ENCODE peak calls at places on chromosome 16, in eight cellular contexts. J is colonic mucosa; K is adrenal gland; L is cardiac muscle cell; G is CD4-positive, alpha-beta memory T cell; H is effector memory CD4-positive, alpha-beta T cell; Y is fibroblast of lung; P is CD4-positive, CD25-positive, alpha-beta regulatory T cell. M is an unnamed sample. For H3K4me1, the result is how much of the 10 kb centered on the place peaks cover.

GRCh38 chr16:69270395-69270794 is 40.8 kb upstream of the VPS4A start:
- DNase-seq in J (no peak), K (no peak), L (no peak), G (no peak), H (no peak), Y (peak), P (no peak), M (no peak)

GRCh38 chr16:62665269-62665668 is 629.0 kb upstream of the CDH8 start:
- DNase-seq in J (no peak), K (no peak), L (no peak), G (no peak), H (no peak), Y (no peak), P (no peak), M (no peak)

GRCh38 chr16:1964046-1964505 is 550 bp downstream of the RPS2 start:
- DNase-seq in J (peak), K (peak), L (peak), G (peak), H (no peak), Y (peak), P (peak), M (no peak)

GRCh38 chr16:67613808-67614207 is 31.1 kb upstream of the CARMIL2 start:
- DNase-seq in J (no peak), K (no peak), L (no peak), G (no peak), H (no peak), Y (no peak), P (peak), M (no peak)

GRCh38 chr16:46918905-46919792 is 35.0 kb downstream of the GPT2 start:
- DNase-seq in J (no peak), K (no peak), L (no peak), G (no peak), H (no peak), Y (no peak), P (no peak), M (no peak)

GRCh38 chr16:19645557-19645981 is 72.5 kb downstream of the KNOP1 start:
- DNase-seq in J (peak), K (no peak), L (no peak), G (no peak), H (no peak), Y (no peak), P (no peak), M (no peak)

GRCh38 chr16:85353839-85354622 is 241.8 kb upstream of the CIBAR2 start:
- DNase-seq in J (peak), K (no peak), L (no peak), G (no peak), H (no peak), Y (no peak), P (no peak), M (no peak)

GRCh38 chr16:58345574-58346354 is 46.5 kb upstream of the GINS3 start:
- DNase-seq in J (no peak), K (no peak), L (no peak), G (no peak), H (no peak), Y (peak), P (no peak), M (no peak)

GRCh38 chr16:14427371-14427948 is 202.6 kb downstream of the PARN start:
- DNase-seq in J (no peak), K (no peak), L (no peak), G (no peak), H (no peak), Y (no peak), P (no peak), M (no peak)

GRCh38 chr16:29029168-29029994 is 44.5 kb downstream of the LAT start:
- DNase-seq in J (peak), K (no peak), L (peak), G (no peak), H (no peak), Y (peak), P (peak), M (no peak)

GRCh38 chr16:29816694-29817441 is 916 bp downstream of the PAGR1 start:
- DNase-seq in J (peak), K (peak), L (peak), G (peak), H (no peak), Y (peak), P (peak), M (peak)

GRCh38 chr16:78523212-78523995 is 423.9 kb downstream of the WWOX start:
- DNase-seq in J (no peak), K (no peak), L (no peak), G (no peak), H (no peak), Y (no peak), P (no peak), M (no peak)

GRCh38 chr16:81585785-81586184 is 141.2 kb downstream of the CMIP start:
- DNase-seq in J (no peak), K (no peak), L (peak), G (no peak), H (no peak), Y (no peak), P (no peak), M (no peak)

GRCh38 chr16:85571813-85572619 is 41.1 kb upstream of the GSE1 start:
- DNase-seq in J (no peak), K (no peak), L (no peak), G (no peak), H (no peak), Y (no peak), P (peak), M (no peak)

GRCh38 chr16:57735755-57736418 is at the start of gene KATNB1:
- DNase-seq in J (peak), K (no peak), L (peak), G (no peak), H (no peak), Y (no peak), P (no peak), M (no peak)

GRCh38 chr16:51382215-51382614 is 231.1 kb upstream of the SALL1 start:
- DNase-seq in J (no peak), K (no peak), L (no peak), G (no peak), H (no peak), Y (no peak), P (no peak), M (no peak)

GRCh38 chr16:6360641-6361040 is 972.0 kb upstream of the RBFOX1 start:
- DNase-seq in J (no peak), K (no peak), L (no peak), G (no peak), H (no peak), Y (no peak), P (no peak), M (no peak)

GRCh38 chr16:67196881-67197280 is 2.0 kb upstream of the ELMO3 start:
- DNase-seq in J (no peak), K (no peak), L (no peak), G (no peak), H (no peak), Y (no peak), P (no peak), M (no peak)

GRCh38 chr16:77844801-77845200 is 56.4 kb downstream of the VAT1L start:
- DNase-seq in J (no peak), K (no peak), L (no peak), G (no peak), H (no peak), Y (no peak), P (no peak), M (no peak)

GRCh38 chr16:6558661-6559060 is 774.0 kb upstream of the RBFOX1 start:
- DNase-seq in J (no peak), K (no peak), L (no peak), G (no peak), H (no peak), Y (no peak), P (no peak), M (no peak)

GRCh38 chr16:77732241-77732946 is 10.1 kb downstream of the NUDT7 start:
- DNase-seq in J (no peak), K (no peak), L (no peak), G (no peak), H (no peak), Y (peak), P (no peak), M (no peak)

GRCh38 chr16:58492735-58493134 is 7.2 kb upstream of the NDRG4 start:
- DNase-seq in J (no peak), K (no peak), L (no peak), G (no peak), H (no peak), Y (no peak), P (no peak), M (no peak)

GRCh38 chr16:7367309-7367708 is 34.7 kb downstream of the RBFOX1 start:
- DNase-seq in J (no peak), K (no peak), L (no peak), G (no peak), H (no peak), Y (no peak), P (no peak), M (no peak)

GRCh38 chr16:56246051-56246817 is 54.9 kb downstream of the GNAO1 start:
- DNase-seq in J (no peak), K (no peak), L (peak), G (no peak), H (no peak), Y (no peak), P (no peak), M (no peak)

GRCh38 chr16:21283521-21284289 is 5.6 kb upstream of the CRYM start:
- DNase-seq in J (peak), K (no peak), L (peak), G (no peak), H (no peak), Y (peak), P (no peak), M (no peak)

GRCh38 chr16:67459858-67460144 is 21.2 kb downstream of the ATP6V0D1 start:
- DNase-seq in J (no peak), K (no peak), L (no peak), G (no peak), H (no peak), Y (no peak), P (no peak), M (no peak)

GRCh38 chr16:2178321-2179106 is 17.9 kb downstream of the CASKIN1 start:
- DNase-seq in J (peak), K (no peak), L (peak), G (peak), H (peak), Y (peak), P (peak), M (peak)

GRCh38 chr16:67608367-67608766 is 36.6 kb upstream of the CARMIL2 start:
- DNase-seq in J (no peak), K (no peak), L (no peak), G (no peak), H (no peak), Y (no peak), P (peak), M (no peak)

GRCh38 chr16:17431012-17431411 is 39.7 kb downstream of the XYLT1 start:
- DNase-seq in J (no peak), K (no peak), L (no peak), G (no peak), H (no peak), Y (peak), P (no peak), M (no peak)

GRCh38 chr16:74107795-74108610 is 188.6 kb upstream of the PSMD7 start:
- DNase-seq in J (peak), K (no peak), L (peak), G (no peak), H (no peak), Y (peak), P (peak), M (peak)

DNA sequence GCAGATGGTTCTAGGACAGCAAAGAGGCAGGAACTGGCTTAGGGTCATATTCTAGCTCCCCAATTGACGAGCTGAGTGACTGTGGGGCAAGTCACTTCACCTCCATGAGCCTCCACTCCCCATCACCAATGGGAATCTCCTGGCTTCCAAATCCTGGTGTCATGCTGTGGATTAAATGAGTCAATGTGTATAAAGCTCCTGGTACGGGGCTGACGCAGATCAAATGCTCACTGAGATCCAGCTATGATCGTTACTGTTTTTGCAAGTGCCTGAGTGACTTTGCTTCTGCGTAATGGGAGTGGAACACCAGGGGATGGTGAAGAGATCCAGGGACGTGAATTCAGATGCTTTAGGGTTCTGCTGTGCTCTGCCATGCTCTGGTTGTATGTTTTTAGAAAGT is 2.4 kb downstream of the SEC14L5 start:
- DNase-seq in J (no peak), K (no peak), L (no peak), G (no peak), H (no peak), Y (no peak), P (no peak), M (no peak)
- H3K4me1 ChIP-seq in J (under half), K (under half), L (under half), G (under half), H (under half), Y (under half), P (under half), M (under half)

GRCh38 chr16:31474778-31475738 is 3.1 kb downstream of the TGFB1I1 start:
- DNase-seq in J (no peak), K (no peak), L (no peak), G (no peak), H (no peak), Y (no peak), P (no peak), M (no peak)

GRCh38 chr16:31477220-31478216 is 5.4 kb upstream of the SLC5A2 start:
- DNase-seq in J (peak), K (peak), L (peak), G (no peak), H (no peak), Y (no peak), P (peak), M (no peak)

GRCh38 chr16:31474173-31474714 is 2.3 kb downstream of the TGFB1I1 start:
- DNase-seq in J (peak), K (no peak), L (no peak), G (no peak), H (no peak), Y (peak), P (no peak), M (no peak)

GRCh38 chr16:31476305-31477219 is 4.6 kb downstream of the TGFB1I1 start:
- DNase-seq in J (peak), K (peak), L (peak), G (peak), H (peak), Y (no peak), P (peak), M (peak)

DNA sequence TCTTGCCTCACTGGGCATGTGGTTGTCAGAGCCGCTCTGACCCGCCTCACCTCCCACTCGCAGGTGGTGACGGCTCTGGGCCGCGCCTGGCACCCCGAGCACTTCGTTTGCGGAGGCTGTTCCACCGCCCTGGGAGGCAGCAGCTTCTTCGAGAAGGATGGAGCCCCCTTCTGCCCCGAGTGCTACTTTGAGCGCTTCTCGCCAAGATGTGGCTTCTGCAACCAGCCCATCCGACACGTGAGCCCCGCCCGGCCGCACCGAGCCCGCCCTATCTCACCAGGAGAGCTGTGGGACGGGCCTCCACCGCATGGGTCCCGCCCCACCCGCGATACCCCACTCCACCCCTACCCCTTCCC is 4.0 kb downstream of the TGFB1I1 start:
- DNase-seq in J (peak), K (no peak), L (no peak), G (no peak), H (no peak), Y (no peak), P (peak), M (no peak)
- H3K4me3 ChIP-seq in J (peak), K (no peak), L (no peak), G (no peak), H (peak), Y (no peak), P (no peak), M (peak)

GRCh38 chr16:88908307-88908706 is 41.8 kb upstream of the PABPN1L start:
- DNase-seq in J (no peak), K (no peak), L (no peak), G (no peak), H (no peak), Y (no peak), P (no peak), M (no peak)

GRCh38 chr16:88905563-88905962 is 39.1 kb upstream of the PABPN1L start:
- DNase-seq in J (no peak), K (no peak), L (peak), G (no peak), H (no peak), Y (no peak), P (no peak), M (no peak)

GRCh38 chr16:88907768-88908167 is 41.3 kb upstream of the PABPN1L start:
- DNase-seq in J (no peak), K (no peak), L (no peak), G (no peak), H (no peak), Y (no peak), P (no peak), M (no peak)

GRCh38 chr16:88906020-88906419 is 39.6 kb upstream of the PABPN1L start:
- DNase-seq in J (no peak), K (no peak), L (no peak), G (no peak), H (no peak), Y (no peak), P (no peak), M (no peak)

GRCh38 chr16:88906535-88907105 is 40.2 kb upstream of the PABPN1L start:
- DNase-seq in J (no peak), K (no peak), L (no peak), G (no peak), H (no peak), Y (no peak), P (no peak), M (no peak)
- H3K4me1 ChIP-seq in J (under half), K (under half), L (under half), G (under half), H (under half), Y (under half), P (under half), M (under half)

GRCh38 chr16:72201387-72201786 is 29.4 kb upstream of the PMFBP1 start:
- DNase-seq in J (no peak), K (no peak), L (no peak), G (no peak), H (no peak), Y (no peak), P (no peak), M (no peak)

GRCh38 chr16:72198021-72198420 is 26.1 kb upstream of the PMFBP1 start:
- DNase-seq in J (no peak), K (peak), L (no peak), G (no peak), H (no peak), Y (peak), P (no peak), M (no peak)

GRCh38 chr16:72202014-72202413 is 30.1 kb upstream of the PMFBP1 start:
- DNase-seq in J (no peak), K (no peak), L (no peak), G (no peak), H (no peak), Y (no peak), P (no peak), M (no peak)

GRCh38 chr16:72198641-72199250 is 26.8 kb upstream of the PMFBP1 start:
- DNase-seq in J (no peak), K (no peak), L (peak), G (no peak), H (no peak), Y (no peak), P (no peak), M (no peak)

GRCh38 chr16:72199938-72200337 is 28.0 kb upstream of the PMFBP1 start:
- DNase-seq in J (no peak), K (no peak), L (no peak), G (no peak), H (no peak), Y (no peak), P (no peak), M (no peak)
- H3K4me3 ChIP-seq in J (no peak), K (no peak), L (no peak), G (no peak), H (no peak), Y (no peak), P (no peak), M (no peak)

DNA sequence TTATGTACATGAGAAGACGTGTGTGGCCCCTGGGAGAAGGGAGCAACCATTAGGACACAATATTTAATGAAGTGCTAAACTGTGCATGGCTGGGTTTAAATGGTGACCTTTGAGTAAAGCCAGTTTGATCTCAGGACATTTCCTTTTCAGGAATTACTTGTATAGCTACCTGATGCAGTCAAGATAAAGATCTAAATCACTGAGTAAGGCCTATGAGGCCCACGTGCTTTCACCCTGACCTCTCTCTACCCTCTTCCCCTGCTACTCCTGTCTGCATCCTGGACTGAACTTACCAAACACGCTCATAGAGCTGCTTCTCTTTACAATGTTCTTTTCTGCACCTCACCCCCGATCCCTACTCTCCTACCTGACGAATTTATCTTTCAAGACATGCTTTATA is 98.9 kb downstream of the GRIN2A start:
- DNase-seq in J (no peak), K (no peak), L (no peak), G (no peak), H (no peak), Y (no peak), P (no peak), M (no peak)
- H3K4me1 ChIP-seq in J (under half), K (under half), L (under half), G (under half), H (under half), Y (under half), P (under half), M (under half)

DNA sequence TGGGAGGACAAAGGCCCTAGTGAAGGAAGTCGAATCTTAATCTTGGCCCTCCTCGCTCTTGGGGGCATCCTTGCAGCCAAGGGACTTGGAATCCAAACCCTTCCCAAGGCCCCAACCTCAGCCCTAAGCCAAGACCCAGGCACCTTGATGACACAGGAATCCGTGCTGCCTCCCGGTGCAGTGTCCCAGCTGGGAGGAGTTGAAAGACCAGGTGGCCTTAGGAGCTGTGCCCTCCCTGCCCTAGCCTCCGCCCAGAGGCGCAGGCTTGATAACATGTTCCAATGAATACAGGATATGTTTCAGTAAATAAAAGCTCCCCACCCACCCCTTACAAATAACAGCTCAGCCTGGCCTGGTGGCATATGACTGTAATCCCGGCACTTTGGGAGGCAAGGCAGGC is at the start of gene CHST5:
- DNase-seq in J (peak), K (no peak), L (no peak), G (no peak), H (no peak), Y (no peak), P (no peak), M (no peak)
- H3K4me3 ChIP-seq in J (peak), K (no peak), L (no peak), G (no peak), H (no peak), Y (no peak), P (no peak), M (no peak)

DNA sequence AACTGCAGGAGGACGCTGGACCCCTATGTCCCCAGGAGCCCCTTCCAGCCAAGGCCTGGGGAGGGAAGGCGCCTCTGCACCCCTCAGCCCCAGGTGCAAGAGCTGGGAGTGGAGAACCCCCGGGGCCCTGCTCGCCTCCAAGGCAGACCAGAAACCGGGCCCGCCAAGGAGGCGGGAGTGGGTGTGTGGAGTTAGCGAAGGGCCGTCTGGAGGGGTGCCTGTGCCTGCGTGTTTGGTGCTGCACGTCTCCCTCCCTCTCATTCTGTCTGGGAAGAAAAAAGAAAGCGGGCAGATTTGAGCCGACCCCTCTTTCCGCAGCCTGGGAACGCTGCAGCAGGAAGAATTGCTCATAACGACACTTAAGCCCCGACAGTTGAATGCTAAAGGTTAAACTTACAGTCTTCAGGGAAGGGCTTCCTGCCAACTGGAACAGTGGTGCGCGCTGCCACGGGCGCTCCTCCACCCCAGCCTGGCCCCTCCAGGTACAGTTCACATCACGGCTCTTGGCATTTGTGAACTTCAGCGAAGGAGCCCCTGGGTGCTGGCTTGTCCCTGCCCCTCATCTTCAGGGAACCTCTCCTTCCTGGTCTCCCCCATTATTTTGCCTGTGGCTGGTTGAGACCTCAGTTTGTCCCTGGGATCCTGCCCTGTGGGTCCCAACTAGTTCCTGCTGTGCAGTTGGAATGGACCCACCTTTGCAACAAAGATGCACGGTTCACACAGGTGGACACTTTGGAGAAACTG is 19.2 kb upstream of the ZFHX3 start:
- DNase-seq in J (no peak), K (no peak), L (no peak), G (no peak), H (no peak), Y (peak), P (no peak), M (no peak)
- H3K4me1 ChIP-seq in J (under half), K (under half), L (under half), G (under half), H (under half), Y (under half), P (under half), M (under half)

M was measured in naive thymus-derived CD4-positive, alpha-beta T cell.